ENCODE peak calls at places on chromosomes 13 and 19, in four cellular contexts. M is activated CD8-positive, alpha-beta memory T cell treated with anti-CD3 and anti-CD28 coated beads for 4 hours; L is activated CD4-positive, alpha-beta memory T cell treated with anti-CD3 and anti-CD28 coated beads, Interleukin-2, amount 10 ng/mL, durations not matched to agents 7 days and 5 days; R is fibroblast of pulmonary artery. N is an unnamed sample.

GRCh38 chr13:79541426-79542049 is 60.6 kb downstream of the NDFIP2 start:
- DNase-seq in M (no peak), R (peak; percentile 87), L (no peak), N (no peak)

GRCh38 chr13:79482271-79482970 is 1.5 kb downstream of the NDFIP2 start:
- DNase-seq in L (no peak), M (no peak), R (no peak), N (no peak)

GRCh38 chr19:48471836-48472235 is 2.7 kb downstream of the CYTH2 start:
- DNase-seq in L (no peak), R (no peak), M (no peak), N (no peak)

GRCh38 chr13:47175172-47175806 is 278.4 kb upstream of the HTR2A start:
- DNase-seq in L (no peak), M (no peak), R (peak; percentile 75), N (no peak)

GRCh38 chr19:1361601-1362384 is 21.9 kb upstream of the NDUFS7 start:
- DNase-seq in R (peak; percentile 81), L (no peak), M (no peak), N (no peak)

GRCh38 chr13:90121784-90122183 is 1225.7 kb upstream of the MIR17HG start:
- DNase-seq in L (no peak), R (no peak), M (no peak), N (no peak)

GRCh38 chr19:10294368-10294697 is 4.6 kb downstream of the ICAM5 start:
- DNase-seq in R (no peak), M (no peak), L (no peak), N (no peak)

GRCh38 chr13:42266464-42266863 is 5.5 kb upstream of the AKAP11 start:
- DNase-seq in L (no peak), R (peak; percentile 76), M (no peak), N (no peak)

GRCh38 chr19:3576696-3577443 is 4.1 kb downstream of the HMG20B start:
- DNase-seq in L (no peak), M (no peak), R (peak; percentile 73), N (no peak)

GRCh38 chr13:44068169-44068568 is 188.5 kb downstream of the LACC1 start:
- DNase-seq in R (peak; percentile 27), L (no peak), M (no peak), N (no peak)

GRCh38 chr19:39540333-39540673 is 342 bp upstream of the EID2 start:
- DNase-seq in R (no peak), M (no peak), L (no peak), N (no peak)

GRCh38 chr13:61880576-61881283 is 465.1 kb upstream of the PCDH20 start:
- DNase-seq in R (peak; percentile 41), M (no peak), L (no peak), N (no peak)

GRCh38 chr13:27919934-27920676 is at the start of gene PDX1:
- DNase-seq in R (no peak), M (no peak), L (no peak), N (no peak)

GRCh38 chr13:111177081-111177711 is 62.1 kb downstream of the ARHGEF7 start:
- DNase-seq in M (no peak), L (peak; percentile 71), R (peak; percentile 90), N (no peak)

GRCh38 chr19:31071157-31071855 is 277.9 kb downstream of the TSHZ3 start:
- DNase-seq in L (no peak), M (no peak), R (no peak), N (no peak)

GRCh38 chr13:45696610-45697226 is 5.4 kb upstream of the CBY2 start:
- DNase-seq in L (no peak), R (peak; percentile 3), M (no peak), N (no peak)

GRCh38 chr13:105291987-105292386 is 1243.5 kb downstream of the EFNB2 start:
- DNase-seq in L (no peak), M (no peak), R (no peak), N (no peak)

GRCh38 chr19:54114340-54114826 is 1.1 kb downstream of the TFPT start:
- DNase-seq in L (peak; percentile 76), R (peak; percentile 42), M (no peak), N (no peak)

GRCh38 chr19:16324064-16324383 is 602 bp upstream of the KLF2 start:
- DNase-seq in R (no peak), M (no peak), L (no peak), N (no peak)